ENCODE peak calls at places on chromosomes 1 and 21, in five cellular contexts. E is IMR-90, H is astrocyte of the cerebellum, C is choroid plexus epithelial cell, P is body of pancreas. D is an unnamed sample.

GRCh38 chr21:34939673-34940321 is 109.3 kb downstream of the RUNX1 start:
- DNase-seq in E (no peak), H (no peak), C (no peak), P (no peak), D (no peak)

GRCh38 chr1:246961939-246962373 is 30.2 kb upstream of the AHCTF1 start:
- DNase-seq in E (no peak), H (no peak), C (peak), P (peak), D (no peak)

GRCh38 chr1:193498088-193498605 is 311.7 kb upstream of the B3GALT2 start:
- DNase-seq in E (no peak), H (no peak), C (peak), P (no peak), D (no peak)

GRCh38 chr1:172269644-172270043 is 150.8 kb upstream of the C1orf105 start:
- DNase-seq in E (peak), H (no peak), C (peak), P (peak), D (peak)

GRCh38 chr1:2980073-2980791 is 41.0 kb upstream of the ACTRT2 start:
- DNase-seq in E (no peak), H (no peak), C (no peak), P (peak), D (no peak)

GRCh38 chr1:966603-967295 is 467 bp downstream of the PLEKHN1 start:
- DNase-seq in E (peak), H (no peak), C (peak), P (peak), D (no peak)

GRCh38 chr21:28892550-28893111 is 100.0 kb downstream of the LTN1 start:
- DNase-seq in E (no peak), H (no peak), C (no peak), P (no peak), D (no peak)

GRCh38 chr1:116152950-116153691 is 41.9 kb downstream of the MAB21L3 start:
- DNase-seq in E (no peak), H (no peak), C (no peak), P (peak), D (no peak)

GRCh38 chr1:63475761-63476160 is 47.3 kb downstream of the ITGB3BP start:
- DNase-seq in E (peak), H (no peak), C (peak), P (no peak), D (no peak)

GRCh38 chr1:208731976-208732821 is 488.0 kb upstream of the PLXNA2 start:
- DNase-seq in E (no peak), H (peak), C (no peak), P (no peak), D (no peak)

GRCh38 chr1:58773406-58773840 is 10.4 kb downstream of the JUN start:
- DNase-seq in E (peak), H (no peak), C (peak), P (peak), D (no peak)

GRCh38 chr1:2290595-2291510 is 62.7 kb downstream of the SKI start:
- DNase-seq in E (peak), H (peak), C (peak), P (peak), D (peak)

GRCh38 chr1:61182049-61182448 is 99.7 kb downstream of the NFIA start:
- DNase-seq in E (peak), H (no peak), C (peak), P (peak), D (no peak)

GRCh38 chr1:61184714-61185106 is 102.3 kb downstream of the NFIA start:
- DNase-seq in E (no peak), H (no peak), C (no peak), P (no peak), D (no peak)

GRCh38 chr1:61186753-61187152 is 104.4 kb downstream of the NFIA start:
- DNase-seq in E (no peak), H (no peak), C (no peak), P (no peak), D (no peak)

GRCh38 chr1:61183471-61184034 is 101.2 kb downstream of the NFIA start:
- DNase-seq in E (peak), H (no peak), C (peak), P (peak), D (no peak)

DNA sequence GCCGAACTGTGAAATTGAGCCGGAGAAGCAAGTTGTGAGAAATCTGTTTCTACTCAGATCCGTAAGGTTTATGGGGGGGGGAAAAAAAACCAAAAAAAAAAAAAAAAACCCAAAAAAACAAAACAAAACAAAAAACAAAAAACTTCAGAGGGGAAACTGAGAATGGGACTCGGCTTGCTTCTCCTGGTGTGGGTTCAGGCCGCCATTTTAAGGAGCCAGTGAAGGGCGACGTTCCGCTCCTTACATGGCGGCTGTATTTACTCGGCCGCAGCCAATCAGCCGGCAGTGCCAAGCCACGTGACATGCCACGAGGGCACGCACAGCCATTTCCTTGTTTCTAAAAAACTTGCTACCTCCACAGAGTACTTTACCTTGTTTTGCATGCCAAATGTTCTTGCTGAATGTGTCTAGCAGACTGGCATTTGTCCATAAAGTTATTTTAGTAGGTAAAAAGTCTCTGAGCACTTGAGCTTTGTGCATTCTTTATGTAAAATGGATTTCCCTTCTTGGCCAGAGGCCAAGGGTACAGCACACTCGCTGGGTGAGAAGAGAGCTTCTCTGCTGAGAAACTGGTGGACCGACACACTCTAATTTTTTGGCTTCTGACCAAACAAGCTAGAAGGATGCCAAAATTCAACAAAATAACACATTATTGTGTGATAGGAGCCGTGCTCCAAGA is 101.8 kb downstream of the NFIA start:
- DNase-seq in E (peak), H (peak), C (peak), P (peak), D (no peak)
- H3K4me3 ChIP-seq in E (peak), H (peak), C (peak), P (no peak), D (no peak)

DNA sequence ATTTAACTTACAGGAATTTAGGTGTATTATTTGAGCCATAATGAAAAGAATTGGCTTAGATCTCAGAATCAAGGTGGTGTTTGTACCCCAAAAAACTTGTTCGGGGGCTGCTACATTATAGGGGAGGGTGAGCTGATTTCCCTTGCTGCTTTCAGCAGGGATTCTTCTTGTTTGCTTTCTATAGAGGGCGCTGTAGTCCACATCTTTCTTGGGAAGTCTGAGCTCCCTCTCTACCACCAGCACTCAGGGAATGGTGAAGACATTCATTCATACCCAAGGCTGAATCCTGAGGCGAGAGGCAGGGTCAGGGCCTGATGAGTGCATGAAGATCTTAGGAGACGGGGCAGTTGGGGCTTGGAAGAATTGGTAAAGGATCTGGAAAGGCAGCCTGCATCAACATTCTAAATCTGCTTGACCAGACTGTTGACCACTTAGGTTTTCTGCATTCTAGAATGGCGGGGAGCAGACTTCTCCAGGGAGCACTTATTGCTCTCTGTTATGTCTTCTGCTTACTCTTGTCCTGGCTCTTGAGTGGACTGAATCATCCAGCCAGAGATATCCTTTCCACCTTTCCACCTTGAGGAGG is 18.9 kb downstream of the SPATA46 start:
- DNase-seq in E (peak), H (no peak), C (peak), P (no peak), D (no peak)
- TF ChIP-seq CTCF in E (peak), H (peak), C (peak), P (no peak), D (no peak)

GRCh38 chr1:51581286-51581685 is 35.6 kb upstream of the OSBPL9 start:
- DNase-seq in E (no peak), H (no peak), C (no peak), P (no peak), D (no peak)
- H3K4me3 ChIP-seq in E (no peak), H (no peak), C (no peak), P (no peak), D (no peak)

DNA sequence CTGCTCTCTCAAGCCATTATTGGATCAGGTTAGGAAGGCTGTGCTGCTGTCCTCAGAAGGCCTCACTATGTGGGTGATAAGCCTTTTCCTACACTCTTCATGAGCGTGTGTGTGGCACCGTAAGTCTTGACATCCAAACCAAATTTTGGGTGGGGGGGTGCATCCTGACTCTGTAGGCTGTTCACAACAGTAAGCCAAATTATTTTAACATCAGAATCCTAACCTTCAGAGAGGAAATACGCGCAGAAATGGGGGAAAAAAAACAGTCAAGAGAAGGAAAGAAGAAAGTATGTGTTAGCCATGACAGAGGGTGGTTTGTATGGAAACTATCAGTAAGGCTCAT is 21.0 kb downstream of the STPG1 start:
- DNase-seq in E (no peak), H (no peak), C (no peak), P (no peak), D (no peak)
- TF ChIP-seq CTCF in E (no peak), H (no peak), C (no peak), P (no peak), D (no peak)

GRCh38 chr1:109493227-109493626 is 667 bp upstream of the CYB561D1 start:
- DNase-seq in E (no peak), H (no peak), C (no peak), P (no peak), D (no peak)
- H3K4me3 ChIP-seq in E (no peak), H (no peak), C (no peak), P (no peak), D (no peak)

GRCh38 chr1:119372493-119373086 is 4.0 kb downstream of the HAO2 start:
- DNase-seq in E (no peak), H (no peak), C (peak), P (peak), D (no peak)
- TF ChIP-seq CTCF in E (no peak), H (no peak), C (peak), P (no peak), D (no peak)

DNA sequence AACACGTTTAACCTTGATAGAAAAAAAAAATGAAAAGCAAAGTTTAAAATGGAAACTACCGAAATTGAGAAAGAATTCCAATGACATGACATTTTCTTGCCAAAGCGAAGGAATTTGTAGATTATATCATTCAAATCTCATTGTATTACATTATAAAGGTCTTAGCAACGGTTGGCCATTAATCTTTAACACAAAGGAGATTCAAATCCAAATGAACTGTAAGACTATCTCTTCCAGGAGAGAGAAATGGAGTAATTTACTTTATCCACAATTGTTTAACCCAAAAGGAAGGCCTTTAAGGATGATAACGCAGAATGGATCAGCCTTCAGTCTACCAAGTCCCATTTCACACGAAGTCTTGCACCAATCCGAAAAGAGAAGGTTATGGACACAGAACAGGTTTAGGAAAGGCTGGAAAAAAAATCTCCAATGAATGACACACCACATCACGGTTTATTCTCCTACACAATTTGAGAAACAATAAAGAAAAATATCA is 1.5 kb downstream of the ENAH start:
- DNase-seq in E (peak), H (no peak), C (peak), P (no peak), D (no peak)
- H3K4me3 ChIP-seq in E (peak), H (peak), C (peak), P (peak), D (peak)

DNA sequence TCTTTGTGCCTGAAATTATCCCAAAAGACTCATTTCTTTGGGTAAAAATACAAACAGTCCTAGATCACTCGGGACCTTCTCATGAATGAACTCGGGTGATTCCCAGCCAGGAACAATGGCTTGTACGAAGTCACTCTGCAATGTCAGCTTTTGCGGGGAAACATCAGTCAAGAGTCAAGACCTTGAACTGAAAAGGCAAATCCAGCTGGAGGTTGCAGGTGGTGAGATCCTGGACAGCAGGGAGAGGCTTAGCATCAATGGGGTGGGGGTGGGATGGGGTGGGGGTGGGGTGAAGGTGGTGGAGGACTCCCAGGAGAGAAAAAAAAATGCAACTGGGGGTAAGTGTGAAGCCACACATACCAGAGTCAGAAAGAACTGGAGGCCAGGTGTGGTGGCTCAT is 115.0 kb upstream of the SLC25A33 start:
- DNase-seq in E (no peak), H (no peak), C (no peak), P (no peak), D (no peak)
- TF ChIP-seq CTCF in E (no peak), H (no peak), C (no peak), P (no peak), D (no peak)

GRCh38 chr1:157156058-157156541 is 17.9 kb upstream of the ETV3 start:
- DNase-seq in E (peak), H (no peak), C (peak), P (peak), D (no peak)
- H3K4me3 ChIP-seq in E (no peak), H (no peak), C (peak), P (no peak), D (peak)

DNA sequence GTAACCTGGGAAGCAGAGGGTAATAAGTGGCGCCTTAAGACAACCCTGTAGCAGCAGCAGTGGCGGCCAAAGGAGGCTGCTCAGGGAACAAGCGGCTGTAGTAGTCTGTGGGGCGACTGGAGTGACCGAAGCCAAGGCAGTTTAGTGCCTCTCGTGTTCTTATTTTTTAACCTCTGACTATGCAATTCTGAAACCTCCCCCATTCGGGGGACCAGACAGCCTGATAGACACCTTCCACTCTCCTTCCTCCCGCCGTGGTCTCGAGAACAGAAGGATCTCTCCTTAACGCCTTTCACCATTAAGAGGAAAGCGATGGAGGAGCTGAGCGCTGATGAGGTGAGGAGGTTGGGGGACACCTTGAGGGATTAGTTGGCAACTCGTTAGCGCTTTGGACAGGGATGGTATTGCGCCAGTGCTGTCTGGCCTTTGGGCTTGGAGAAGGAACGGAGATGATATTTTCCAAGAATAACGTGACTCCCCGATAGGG is 644 bp downstream of the UBE4B start:
- DNase-seq in E (peak), H (no peak), C (peak), P (peak), D (no peak)
- TF ChIP-seq CTCF in E (no peak), H (peak), C (no peak), P (no peak), D (no peak)